ENCODE peak calls at places on chromosomes 6 and 20, in four cellular contexts. One of them, this sample, is unnamed.

GRCh38 chr6:21486115-21486514 is 107.4 kb upstream of the SOX4 start:
- DNase-seq in A673: no peak
- DNase-seq in foreskin fibroblast: no peak
- DNase-seq in A549: no peak
- DNase-seq in this sample: no peak

GRCh38 chr6:49151957-49152356 is 311.1 kb downstream of the MMUT start:
- DNase-seq in A673: no peak
- DNase-seq in foreskin fibroblast: no peak
- DNase-seq in A549: no peak
- DNase-seq in this sample: no peak

GRCh38 chr6:116287668-116288282 is 8.0 kb upstream of the TSPYL1 start:
- DNase-seq in A673: peak
- DNase-seq in foreskin fibroblast: peak
- DNase-seq in A549: no peak
- DNase-seq in this sample: peak

GRCh38 chr6:168309997-168310396 is 9.6 kb downstream of the DACT2 start:
- DNase-seq in A673: no peak
- DNase-seq in foreskin fibroblast: no peak
- DNase-seq in A549: no peak
- DNase-seq in this sample: no peak

GRCh38 chr6:86440608-86441007 is 496.7 kb upstream of the HTR1E start:
- DNase-seq in A673: no peak
- DNase-seq in foreskin fibroblast: no peak
- DNase-seq in A549: no peak
- DNase-seq in this sample: no peak

GRCh38 chr6:6962699-6963098 is 145.1 kb upstream of the RREB1 start:
- DNase-seq in A673: no peak
- DNase-seq in foreskin fibroblast: no peak
- DNase-seq in A549: no peak
- DNase-seq in this sample: no peak

GRCh38 chr20:45913105-45913504 is 1.1 kb upstream of the PLTP start:
- DNase-seq in A673: no peak
- DNase-seq in foreskin fibroblast: no peak
- DNase-seq in A549: no peak
- DNase-seq in this sample: no peak

GRCh38 chr6:12009904-12010634 is 2.0 kb upstream of the HIVEP1 start:
- DNase-seq in A673: peak
- DNase-seq in foreskin fibroblast: peak
- DNase-seq in A549: no peak
- DNase-seq in this sample: peak

GRCh38 chr20:62029951-62030350 is 35.7 kb downstream of the TAF4 start:
- DNase-seq in A673: no peak
- DNase-seq in foreskin fibroblast: no peak
- DNase-seq in A549: no peak
- DNase-seq in this sample: no peak

GRCh38 chr20:16846011-16846410 is 97.9 kb downstream of the OTOR start:
- DNase-seq in A673: peak
- DNase-seq in foreskin fibroblast: peak
- DNase-seq in A549: no peak
- DNase-seq in this sample: no peak

GRCh38 chr6:35640017-35640664 is 48.6 kb downstream of the FKBP5 start:
- DNase-seq in A673: no peak
- DNase-seq in foreskin fibroblast: peak
- DNase-seq in A549: no peak
- DNase-seq in this sample: no peak

GRCh38 chr6:151475653-151476523 is 17.9 kb upstream of the CCDC170 start:
- DNase-seq in A673: peak
- DNase-seq in foreskin fibroblast: no peak
- DNase-seq in A549: peak
- DNase-seq in this sample: no peak

GRCh38 chr6:88244721-88245120 is 78.6 kb upstream of the CNR1 start:
- DNase-seq in A673: no peak
- DNase-seq in foreskin fibroblast: no peak
- DNase-seq in A549: no peak
- DNase-seq in this sample: no peak
- H3K4me3 ChIP-seq in A673: no peak
- H3K4me3 ChIP-seq in foreskin fibroblast: no peak
- H3K4me3 ChIP-seq in A549: no peak
- H3K4me3 ChIP-seq in this sample: no peak

GRCh38 chr6:131937219-131937618 is 14.0 kb downstream of the CCN2 start:
- DNase-seq in A673: no peak
- DNase-seq in foreskin fibroblast: no peak
- DNase-seq in A549: no peak
- DNase-seq in this sample: no peak
- H3K4me3 ChIP-seq in A673: no peak
- H3K4me3 ChIP-seq in foreskin fibroblast: no peak
- H3K4me3 ChIP-seq in A549: no peak
- H3K4me3 ChIP-seq in this sample: no peak

GRCh38 chr6:2970034-2970685 is 1.2 kb downstream of the SERPINB6 start:
- DNase-seq in A673: no peak
- DNase-seq in foreskin fibroblast: no peak
- DNase-seq in A549: no peak
- DNase-seq in this sample: no peak
- H3K4me3 ChIP-seq in A673: peak
- H3K4me3 ChIP-seq in foreskin fibroblast: peak
- H3K4me3 ChIP-seq in A549: peak
- H3K4me3 ChIP-seq in this sample: peak

DNA sequence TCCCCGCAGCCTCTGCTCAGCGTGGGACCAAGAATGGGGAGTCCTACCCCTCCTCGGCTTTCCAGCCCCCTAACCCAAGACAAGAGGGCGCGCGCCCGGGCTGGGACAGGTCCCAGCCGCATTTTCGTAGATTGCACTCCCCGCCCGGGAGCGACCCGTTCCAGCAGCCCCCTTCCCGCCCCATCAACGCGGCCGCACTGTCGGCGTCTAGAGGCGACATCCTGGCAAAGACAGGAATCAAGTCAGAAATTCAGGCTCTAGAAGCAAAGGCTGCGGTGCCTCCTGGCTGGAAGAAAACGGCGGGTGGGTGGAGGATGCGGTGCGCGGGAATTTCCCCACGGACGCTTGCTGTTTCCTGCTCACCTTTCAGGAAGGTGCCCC is 957 bp downstream of the PROKR2 start:
- DNase-seq in A673: no peak
- DNase-seq in foreskin fibroblast: no peak
- DNase-seq in A549: no peak
- DNase-seq in this sample: no peak
- H3K4me3 ChIP-seq in A673: no peak
- H3K4me3 ChIP-seq in foreskin fibroblast: no peak
- H3K4me3 ChIP-seq in A549: no peak
- H3K4me3 ChIP-seq in this sample: no peak

DNA sequence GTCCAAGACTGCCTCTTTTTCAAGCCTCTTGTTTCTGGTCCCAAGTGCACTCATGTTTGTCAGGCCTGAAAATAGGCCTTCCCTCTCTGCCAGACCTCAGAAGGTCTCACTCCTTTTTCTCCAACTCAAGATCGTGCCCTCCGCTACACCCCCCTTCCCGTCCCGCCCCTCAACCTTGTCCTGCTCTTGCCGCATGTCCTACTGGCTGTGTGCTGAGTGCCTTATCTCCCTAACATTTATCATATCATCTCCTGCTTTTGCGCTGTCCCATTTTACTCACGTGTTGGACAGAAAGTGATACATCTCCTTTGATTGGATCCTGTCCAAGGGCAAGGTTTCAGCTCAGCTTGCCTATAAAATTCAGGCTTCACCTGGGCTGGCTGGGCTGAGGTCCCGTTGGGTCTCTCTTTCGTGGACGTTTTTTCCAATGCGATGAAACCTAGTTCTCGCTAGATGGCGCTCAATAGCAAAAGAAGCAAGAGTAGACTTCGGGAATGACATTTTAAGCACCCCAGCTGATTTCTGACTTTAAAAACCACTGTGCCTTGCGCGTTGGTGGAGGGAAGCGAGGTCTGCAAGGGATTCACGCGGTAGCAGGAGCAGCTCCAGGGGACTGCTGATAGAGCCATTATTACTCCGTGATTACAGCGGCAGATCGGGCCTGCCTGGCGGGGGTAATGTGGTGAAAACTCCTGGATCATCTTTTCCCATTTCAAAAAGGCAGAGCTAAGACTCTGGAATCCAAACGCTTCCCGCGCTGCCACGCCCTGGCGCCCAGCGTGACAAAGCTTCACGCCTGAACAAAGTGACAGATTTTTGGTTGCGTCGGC is 137.6 kb downstream of the IMPG1 start:
- DNase-seq in A673: peak
- DNase-seq in foreskin fibroblast: peak
- DNase-seq in A549: peak
- DNase-seq in this sample: peak
- H3K4me3 ChIP-seq in A673: peak
- H3K4me3 ChIP-seq in foreskin fibroblast: peak
- H3K4me3 ChIP-seq in A549: peak
- H3K4me3 ChIP-seq in this sample: peak

GRCh38 chr6:33203443-33204164 is 851 bp upstream of the HSD17B8 start:
- DNase-seq in A673: no peak
- DNase-seq in foreskin fibroblast: no peak
- DNase-seq in A549: no peak
- DNase-seq in this sample: no peak

GRCh38 chr6:33202799-33203198 is 1.7 kb upstream of the HSD17B8 start:
- DNase-seq in A673: no peak
- DNase-seq in foreskin fibroblast: no peak
- DNase-seq in A549: no peak
- DNase-seq in this sample: no peak

GRCh38 chr6:33204415-33205171 is at the start of gene HSD17B8:
- DNase-seq in A673: peak
- DNase-seq in foreskin fibroblast: peak
- DNase-seq in A549: peak
- DNase-seq in this sample: peak

GRCh38 chr6:33205172-33206026 is 944 bp downstream of the HSD17B8 start:
- DNase-seq in A673: no peak
- DNase-seq in foreskin fibroblast: no peak
- DNase-seq in A549: peak
- DNase-seq in this sample: no peak

DNA sequence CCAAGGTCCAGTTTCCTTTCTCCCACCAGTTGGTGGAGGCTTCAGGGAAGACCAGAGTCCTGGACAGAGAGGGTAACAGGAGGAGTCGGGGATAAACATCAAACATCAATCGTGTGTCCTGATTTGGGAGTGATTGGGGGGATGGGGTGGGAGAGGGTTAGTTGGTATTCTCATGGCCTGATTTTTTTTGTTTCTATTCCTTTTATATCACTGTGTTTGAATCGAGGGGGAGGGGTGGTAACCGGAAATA is 365 bp upstream of the HSD17B8 start:
- DNase-seq in A673: no peak
- DNase-seq in foreskin fibroblast: no peak
- DNase-seq in A549: no peak
- DNase-seq in this sample: no peak
- H3K4me3 ChIP-seq in A673: peak
- H3K4me3 ChIP-seq in foreskin fibroblast: peak
- H3K4me3 ChIP-seq in A549: peak
- H3K4me3 ChIP-seq in this sample: no peak

GRCh38 chr6:144284753-144285547 is at the start of gene UTRN:
- DNase-seq in A673: peak
- DNase-seq in foreskin fibroblast: peak
- DNase-seq in A549: peak
- DNase-seq in this sample: peak

GRCh38 chr6:144285548-144285797 is 338 bp downstream of the UTRN start:
- DNase-seq in A673: no peak
- DNase-seq in foreskin fibroblast: no peak
- DNase-seq in A549: peak
- DNase-seq in this sample: no peak

GRCh38 chr6:144283781-144284473 is 1.2 kb upstream of the UTRN start:
- DNase-seq in A673: peak
- DNase-seq in foreskin fibroblast: peak
- DNase-seq in A549: peak
- DNase-seq in this sample: no peak

GRCh38 chr6:144285798-144286502 is 815 bp downstream of the UTRN start:
- DNase-seq in A673: peak
- DNase-seq in foreskin fibroblast: peak
- DNase-seq in A549: peak
- DNase-seq in this sample: no peak

GRCh38 chr6:144284474-144284752 is 722 bp upstream of the UTRN start:
- DNase-seq in A673: no peak
- DNase-seq in foreskin fibroblast: no peak
- DNase-seq in A549: no peak
- DNase-seq in this sample: no peak
- H3K4me3 ChIP-seq in A673: peak
- H3K4me3 ChIP-seq in foreskin fibroblast: peak
- H3K4me3 ChIP-seq in A549: peak
- H3K4me3 ChIP-seq in this sample: peak

DNA sequence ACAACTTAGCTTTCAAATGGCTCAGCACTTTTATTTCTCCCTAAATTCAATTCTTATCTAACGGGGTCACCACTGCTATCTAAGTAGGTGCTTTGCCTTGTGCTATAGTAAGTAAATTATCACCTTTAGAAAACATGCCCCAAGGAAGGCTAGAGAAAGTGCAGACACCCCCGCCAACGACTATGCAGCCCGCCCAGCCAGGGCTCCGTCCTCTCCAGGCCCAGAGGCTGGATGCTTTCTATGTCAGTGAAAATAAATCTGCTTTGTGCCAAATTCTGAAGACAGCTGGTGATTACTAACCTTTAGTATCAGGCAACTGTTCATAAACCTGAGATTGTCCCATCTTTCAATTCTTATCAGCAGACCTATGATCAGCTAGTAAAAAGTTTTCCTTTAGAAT is 14.3 kb downstream of the KIAA0319 start:
- DNase-seq in A673: no peak
- DNase-seq in foreskin fibroblast: no peak
- DNase-seq in A549: no peak
- DNase-seq in this sample: no peak
- H3K4me3 ChIP-seq in A673: no peak
- H3K4me3 ChIP-seq in foreskin fibroblast: no peak
- H3K4me3 ChIP-seq in A549: no peak
- H3K4me3 ChIP-seq in this sample: no peak

GRCh38 chr6:130955755-130956154 is 107.3 kb downstream of the EPB41L2 start:
- DNase-seq in A673: no peak
- DNase-seq in foreskin fibroblast: no peak
- DNase-seq in A549: no peak
- DNase-seq in this sample: no peak
- H3K4me3 ChIP-seq in A673: no peak
- H3K4me3 ChIP-seq in foreskin fibroblast: no peak
- H3K4me3 ChIP-seq in A549: no peak
- H3K4me3 ChIP-seq in this sample: no peak

GRCh38 chr6:71471718-71472117 is 183.1 kb downstream of the OGFRL1 start:
- DNase-seq in A673: no peak
- DNase-seq in foreskin fibroblast: no peak
- DNase-seq in A549: no peak
- DNase-seq in this sample: no peak

GRCh38 chr6:71466362-71466761 is 177.8 kb downstream of the OGFRL1 start:
- DNase-seq in A673: no peak
- DNase-seq in foreskin fibroblast: no peak
- DNase-seq in A549: no peak
- DNase-seq in this sample: no peak

GRCh38 chr6:71465096-71465495 is 176.5 kb downstream of the OGFRL1 start:
- DNase-seq in A673: no peak
- DNase-seq in foreskin fibroblast: no peak
- DNase-seq in A549: no peak
- DNase-seq in this sample: no peak

GRCh38 chr6:71468038-71468437 is 179.4 kb downstream of the OGFRL1 start:
- DNase-seq in A673: no peak
- DNase-seq in foreskin fibroblast: no peak
- DNase-seq in A549: no peak
- DNase-seq in this sample: no peak

GRCh38 chr6:71468841-71469750 is 180.5 kb downstream of the OGFRL1 start:
- DNase-seq in A673: peak
- DNase-seq in foreskin fibroblast: peak
- DNase-seq in A549: no peak
- DNase-seq in this sample: peak
- H3K4me3 ChIP-seq in A673: no peak
- H3K4me3 ChIP-seq in foreskin fibroblast: peak
- H3K4me3 ChIP-seq in A549: no peak
- H3K4me3 ChIP-seq in this sample: no peak

This sample was measured in skeletal muscle cell.